ENCODE peak calls at places on chromosome 2, in eight cellular contexts. One of them, this sample, is unnamed.

GRCh38 chr2:146665801-146666200 is 1179.0 kb upstream of the ACVR2A start:
- DNase-seq in stomach: no peak
- DNase-seq in stimulated activated CD4-positive, alpha-beta T cell treated with anti-CD3 and anti-CD28 coated beads, Interleukin-15, amount 100 ng/mL, for 24 hours: no peak
- DNase-seq in T-cell: no peak
- DNase-seq in HEK293T: no peak
- DNase-seq in activated naive CD4-positive, alpha-beta T cell treated with Interleukin-2 at 50 U/mL for 16 hours: no peak
- DNase-seq in H7: no peak
- DNase-seq in HuH-7: no peak
- DNase-seq in this sample: no peak

GRCh38 chr2:13201924-13202323 is 485.2 kb downstream of the TRIB2 start:
- DNase-seq in stomach: no peak
- DNase-seq in H7: no peak
- DNase-seq in HuH-7: no peak
- DNase-seq in T-cell: no peak
- DNase-seq in activated naive CD4-positive, alpha-beta T cell treated with Interleukin-2 at 50 U/mL for 16 hours: no peak
- DNase-seq in HEK293T: no peak
- DNase-seq in stimulated activated CD4-positive, alpha-beta T cell treated with anti-CD3 and anti-CD28 coated beads, Interleukin-15, amount 100 ng/mL, for 24 hours: no peak
- DNase-seq in this sample: no peak

GRCh38 chr2:42971947-42972736 is 179.8 kb upstream of the HAAO start:
- DNase-seq in stimulated activated CD4-positive, alpha-beta T cell treated with anti-CD3 and anti-CD28 coated beads, Interleukin-15, amount 100 ng/mL, for 24 hours: no peak
- DNase-seq in stomach: no peak
- DNase-seq in H7: no peak
- DNase-seq in T-cell: no peak
- DNase-seq in HEK293T: no peak
- DNase-seq in activated naive CD4-positive, alpha-beta T cell treated with Interleukin-2 at 50 U/mL for 16 hours: no peak
- DNase-seq in HuH-7: no peak
- DNase-seq in this sample: no peak

GRCh38 chr2:141639809-141640208 is 491.0 kb downstream of the LRP1B start:
- DNase-seq in HuH-7: no peak
- DNase-seq in stomach: no peak
- DNase-seq in H7: no peak
- DNase-seq in T-cell: no peak
- DNase-seq in stimulated activated CD4-positive, alpha-beta T cell treated with anti-CD3 and anti-CD28 coated beads, Interleukin-15, amount 100 ng/mL, for 24 hours: no peak
- DNase-seq in activated naive CD4-positive, alpha-beta T cell treated with Interleukin-2 at 50 U/mL for 16 hours: no peak
- DNase-seq in HEK293T: no peak
- DNase-seq in this sample: no peak

GRCh38 chr2:6927186-6927585 is 10.0 kb downstream of the RNF144A start:
- DNase-seq in H7: no peak
- DNase-seq in stimulated activated CD4-positive, alpha-beta T cell treated with anti-CD3 and anti-CD28 coated beads, Interleukin-15, amount 100 ng/mL, for 24 hours: no peak
- DNase-seq in T-cell: no peak
- DNase-seq in HuH-7: no peak
- DNase-seq in HEK293T: no peak
- DNase-seq in activated naive CD4-positive, alpha-beta T cell treated with Interleukin-2 at 50 U/mL for 16 hours: no peak
- DNase-seq in stomach: peak
- DNase-seq in this sample: no peak

GRCh38 chr2:190344275-190344827 is 962 bp downstream of the INPP1 start:
- DNase-seq in T-cell: peak
- DNase-seq in stimulated activated CD4-positive, alpha-beta T cell treated with anti-CD3 and anti-CD28 coated beads, Interleukin-15, amount 100 ng/mL, for 24 hours: no peak
- DNase-seq in HuH-7: peak
- DNase-seq in stomach: peak
- DNase-seq in activated naive CD4-positive, alpha-beta T cell treated with Interleukin-2 at 50 U/mL for 16 hours: no peak
- DNase-seq in H7: no peak
- DNase-seq in HEK293T: peak
- DNase-seq in this sample: no peak

GRCh38 chr2:197279997-197280756 is 30.4 kb downstream of the ANKRD44 start:
- DNase-seq in HuH-7: no peak
- DNase-seq in stimulated activated CD4-positive, alpha-beta T cell treated with anti-CD3 and anti-CD28 coated beads, Interleukin-15, amount 100 ng/mL, for 24 hours: no peak
- DNase-seq in T-cell: no peak
- DNase-seq in HEK293T: no peak
- DNase-seq in H7: no peak
- DNase-seq in stomach: no peak
- DNase-seq in activated naive CD4-positive, alpha-beta T cell treated with Interleukin-2 at 50 U/mL for 16 hours: no peak
- DNase-seq in this sample: no peak

GRCh38 chr2:36322108-36322507 is 33.5 kb upstream of the CRIM1 start:
- DNase-seq in T-cell: no peak
- DNase-seq in activated naive CD4-positive, alpha-beta T cell treated with Interleukin-2 at 50 U/mL for 16 hours: no peak
- DNase-seq in stomach: no peak
- DNase-seq in stimulated activated CD4-positive, alpha-beta T cell treated with anti-CD3 and anti-CD28 coated beads, Interleukin-15, amount 100 ng/mL, for 24 hours: no peak
- DNase-seq in HuH-7: no peak
- DNase-seq in HEK293T: peak
- DNase-seq in H7: peak
- DNase-seq in this sample: no peak

GRCh38 chr2:120624056-120624737 is 111.5 kb upstream of the GLI2 start:
- DNase-seq in H7: no peak
- DNase-seq in activated naive CD4-positive, alpha-beta T cell treated with Interleukin-2 at 50 U/mL for 16 hours: no peak
- DNase-seq in HuH-7: no peak
- DNase-seq in stomach: no peak
- DNase-seq in T-cell: no peak
- DNase-seq in HEK293T: no peak
- DNase-seq in stimulated activated CD4-positive, alpha-beta T cell treated with anti-CD3 and anti-CD28 coated beads, Interleukin-15, amount 100 ng/mL, for 24 hours: no peak
- DNase-seq in this sample: no peak